ENCODE peak calls at places on chromosomes 1 and 21, in five cellular contexts. D is transverse colon; Y is aorta; Z is body of pancreas; R is CD8-positive, alpha-beta memory T cell. K is an unnamed sample. For H3K4me1 and H3K36me3, the result is how much of the 10 kb centered on the place peaks cover.

GRCh38 chr1:103461171-103462105 is 64.1 kb upstream of the RNPC3 start:
- DNase-seq in D (no peak), Y (no peak), Z (no peak), R (no peak), K (peak)

GRCh38 chr21:45074818-45075605 is 632 bp downstream of the ADARB1 start:
- DNase-seq in D (no peak), Y (peak), Z (peak), R (no peak), K (peak)

GRCh38 chr1:204435886-204436271 is 24.3 kb upstream of the PPP1R15B start:
- DNase-seq in D (no peak), Y (no peak), Z (no peak), R (no peak), K (no peak)

GRCh38 chr1:80217377-80217986 is 1211.0 kb upstream of the ADGRL4 start:
- DNase-seq in D (no peak), Y (no peak), Z (peak), R (no peak), K (peak)

GRCh38 chr21:27700974-27701614 is 734.2 kb upstream of the ADAMTS5 start:
- DNase-seq in D (peak), Y (peak), Z (peak), R (peak), K (peak)

GRCh38 chr1:242847390-242847993 is 323.0 kb upstream of the PLD5 start:
- DNase-seq in D (no peak), Y (no peak), Z (no peak), R (no peak), K (peak)

GRCh38 chr21:39439232-39439631 is 6.3 kb downstream of the LCA5L start:
- DNase-seq in D (no peak), Y (no peak), Z (no peak), R (no peak), K (no peak)

GRCh38 chr1:223473576-223474344 is 80.5 kb downstream of the CCDC185 start:
- DNase-seq in D (no peak), Y (no peak), Z (no peak), R (no peak), K (no peak)

GRCh38 chr1:94068096-94068830 is 52.7 kb downstream of the ABCA4 start:
- DNase-seq in D (no peak), Y (no peak), Z (peak), R (no peak), K (no peak)

GRCh38 chr1:229508823-229509337 is 739 bp upstream of the NUP133 start:
- DNase-seq in D (no peak), Y (no peak), Z (no peak), R (no peak), K (no peak)
- H3K4me3 ChIP-seq in D (peak), Y (peak), Z (no peak), R (peak), K (peak)

DNA sequence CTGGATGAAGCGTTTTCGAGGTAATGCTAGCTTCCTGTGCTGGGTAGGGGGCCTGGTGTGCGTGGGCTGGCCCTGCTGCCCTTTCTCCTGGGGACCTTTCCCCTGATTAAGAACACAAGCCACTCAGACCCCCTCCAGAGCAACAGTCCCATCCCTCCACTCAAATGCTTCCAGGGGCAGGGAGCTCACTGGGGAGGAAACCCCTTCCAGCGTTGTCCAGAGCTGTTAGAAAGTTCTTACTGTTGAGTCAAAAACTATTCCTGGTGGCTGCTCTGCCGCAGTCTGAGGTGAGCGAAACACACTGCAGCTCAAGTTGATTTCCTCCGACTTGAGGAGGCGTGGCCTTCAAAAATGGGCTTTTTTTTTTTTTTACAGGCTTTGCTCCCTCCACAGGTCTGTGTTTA is 21.8 kb downstream of the LDLRAP1 start:
- DNase-seq in D (no peak), Y (no peak), Z (no peak), R (peak), K (no peak)
- H3K4me1 ChIP-seq in D (under half), Y (under half), Z (under half), R (half or more), K (under half)

GRCh38 chr21:46256501-46256994 is 28.0 kb upstream of the LSS start:
- DNase-seq in D (no peak), Y (peak), Z (no peak), R (no peak), K (no peak)

GRCh38 chr21:46254208-46254975 is 25.8 kb upstream of the LSS start:
- DNase-seq in D (no peak), Y (peak), Z (no peak), R (no peak), K (no peak)

GRCh38 chr21:46253610-46254124 is 25.1 kb upstream of the LSS start:
- DNase-seq in D (no peak), Y (no peak), Z (no peak), R (peak), K (peak)

GRCh38 chr21:46255166-46255565 is 26.6 kb upstream of the LSS start:
- DNase-seq in D (no peak), Y (peak), Z (no peak), R (no peak), K (no peak)

DNA sequence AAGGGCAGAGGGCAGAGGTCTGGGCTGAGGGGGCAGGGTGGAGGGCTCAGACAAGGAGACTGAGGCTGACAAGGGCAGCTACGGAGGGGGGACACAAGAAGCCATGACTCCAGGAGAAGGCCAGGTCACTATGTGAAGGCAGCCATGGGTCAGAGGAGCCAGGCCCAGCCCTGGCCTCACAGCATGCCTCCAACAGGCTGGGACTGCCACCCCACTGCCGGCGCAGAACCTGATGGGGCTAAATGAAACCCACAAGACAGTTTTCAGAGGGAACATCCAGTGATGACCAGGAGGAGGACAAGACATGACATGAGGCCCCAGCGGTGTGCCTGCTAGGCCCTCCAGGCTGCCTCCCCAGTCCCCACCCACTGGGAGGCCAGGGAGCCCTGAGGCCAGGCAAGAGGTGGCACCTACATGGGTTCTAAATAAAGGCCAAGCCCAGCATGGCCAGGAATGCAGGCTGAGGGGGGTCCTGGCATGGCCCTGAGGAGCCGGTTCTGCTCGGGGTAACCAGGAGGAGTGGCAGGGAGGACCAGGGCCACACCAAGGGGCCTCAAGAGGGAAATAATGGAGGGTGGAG is 27.3 kb upstream of the LSS start:
- DNase-seq in D (no peak), Y (peak), Z (no peak), R (no peak), K (no peak)
- H3K36me3 ChIP-seq in D (half or more), Y (under half), Z (half or more), R (half or more), K (half or more)

GRCh38 chr1:41078616-41079015 is 57.1 kb upstream of the SLFNL1 start:
- DNase-seq in D (no peak), Y (no peak), Z (no peak), R (no peak), K (no peak)
- H3K4me3 ChIP-seq in D (no peak), Y (no peak), Z (no peak), R (no peak), K (no peak)

GRCh38 chr1:201025571-201026002 is 2.1 kb upstream of the KIF21B start:
- DNase-seq in D (no peak), Y (peak), Z (no peak), R (no peak), K (peak)

GRCh38 chr1:201028473-201028889 is 5.0 kb upstream of the KIF21B start:
- DNase-seq in D (peak), Y (no peak), Z (peak), R (no peak), K (peak)

GRCh38 chr1:201024251-201024998 is 911 bp upstream of the KIF21B start:
- DNase-seq in D (no peak), Y (peak), Z (no peak), R (no peak), K (no peak)

GRCh38 chr1:201026234-201026633 is 2.7 kb upstream of the KIF21B start:
- DNase-seq in D (no peak), Y (no peak), Z (no peak), R (no peak), K (no peak)

DNA sequence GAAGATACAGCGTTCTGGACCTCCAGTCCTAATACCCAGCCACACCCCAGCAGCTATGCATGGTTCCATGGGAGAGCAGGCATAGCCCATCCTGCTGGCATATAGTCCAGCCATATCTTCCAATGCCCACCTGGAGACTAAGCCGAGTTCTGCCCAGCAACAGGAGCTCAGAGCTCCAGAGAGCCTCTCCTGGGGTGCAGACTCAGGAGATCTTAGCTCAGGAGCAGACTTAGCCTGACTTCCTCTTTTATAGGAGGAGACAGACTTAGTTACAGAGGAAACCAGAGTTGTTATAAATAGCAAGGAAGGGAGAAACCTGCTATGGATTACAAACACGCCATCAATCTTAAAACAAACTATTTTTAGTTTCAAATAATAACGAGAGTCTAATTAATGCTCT is 3.2 kb upstream of the KIF21B start:
- DNase-seq in D (no peak), Y (no peak), Z (no peak), R (no peak), K (no peak)
- H3K4me1 ChIP-seq in D (under half), Y (under half), Z (under half), R (under half), K (under half)

DNA sequence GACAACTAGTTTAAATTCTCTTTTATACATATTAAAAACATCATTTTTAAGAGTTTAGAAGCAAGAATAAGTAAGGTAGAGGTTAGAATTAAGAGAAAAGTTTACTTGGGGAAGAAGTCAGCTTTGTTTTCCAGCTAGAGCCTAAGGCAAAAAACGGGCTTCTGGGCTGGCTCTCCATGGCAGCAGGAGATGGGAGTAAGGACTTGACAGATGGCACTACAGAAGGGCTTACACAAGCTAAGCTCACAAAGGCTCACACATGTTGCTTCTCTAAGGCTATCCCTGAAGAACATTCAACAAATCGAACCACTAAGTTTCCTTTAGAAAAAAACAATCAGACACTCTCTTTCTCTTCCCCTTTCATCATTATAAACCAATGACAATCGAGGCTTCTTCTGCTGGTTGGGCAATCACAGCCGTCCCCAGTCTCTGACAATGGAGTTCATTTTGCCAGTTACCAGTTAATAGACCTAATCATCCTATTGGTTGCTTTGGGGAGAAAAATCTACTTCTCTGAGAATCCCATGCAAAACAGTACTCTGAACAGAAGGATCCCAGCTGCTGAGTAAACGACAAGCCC is 40.5 kb downstream of the TRIT1 start:
- DNase-seq in D (no peak), Y (no peak), Z (no peak), R (no peak), K (no peak)
- H3K36me3 ChIP-seq in D (under half), Y (under half), Z (under half), R (under half), K (half or more)

GRCh38 chr1:62198069-62198780 is 3.6 kb downstream of the L1TD1 start:
- DNase-seq in D (no peak), Y (no peak), Z (no peak), R (no peak), K (no peak)
- H3K4me3 ChIP-seq in D (no peak), Y (no peak), Z (no peak), R (no peak), K (no peak)

GRCh38 chr21:15053531-15053930 is 11.3 kb downstream of the NRIP1 start:
- DNase-seq in D (no peak), Y (no peak), Z (no peak), R (no peak), K (no peak)
- H3K4me1 ChIP-seq in D (under half), Y (under half), Z (half or more), R (under half), K (under half)

DNA sequence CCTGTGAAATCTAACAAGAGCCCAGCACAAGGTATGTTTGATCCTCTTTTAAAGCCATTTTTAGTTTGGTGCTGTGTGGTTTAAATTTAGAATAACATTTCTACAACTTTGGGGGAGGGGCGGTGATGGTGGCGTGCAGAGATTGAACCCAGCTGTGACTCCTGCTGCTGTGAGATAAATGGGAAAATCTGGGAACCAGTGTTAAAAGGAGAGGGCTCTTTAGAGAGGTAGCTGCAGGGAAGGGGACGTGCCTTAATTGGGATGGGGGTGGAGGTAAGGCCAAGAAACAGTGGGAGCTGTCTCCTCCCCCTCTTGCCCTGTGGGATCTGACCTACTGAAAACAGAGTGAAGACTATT is 30.3 kb upstream of the DNAJC6 start:
- DNase-seq in D (no peak), Y (no peak), Z (no peak), R (no peak), K (peak)
- H3K36me3 ChIP-seq in D (under half), Y (under half), Z (under half), R (under half), K (under half)

K was measured in cardiac muscle cell.